ENCODE peak calls at places on chromosome 22, in nine cellular contexts. X, Z, I, Q, S, D, R, L and W are unnamed samples.

GRCh38 chr22:49934144-49934890 is 15.9 kb downstream of the CRELD2 start:
- DNase-seq in Z (peak), X (peak), I (peak), S (peak), R (no peak), Q (peak), D (peak), L (no peak), W (no peak)

GRCh38 chr22:41468381-41469217 is at the start of the genes ACO2 and PHF5A:
- DNase-seq in I (peak), Q (peak), S (peak), R (peak), D (peak), X (peak), L (peak), Z (peak), W (peak)

GRCh38 chr22:30749272-30749671 is 54.6 kb downstream of the OSBP2 start:
- DNase-seq in R (no peak), X (no peak), Z (no peak), D (no peak), L (no peak), I (no peak), S (no peak), Q (no peak), W (no peak)

GRCh38 chr22:24954114-24954463 is 1.6 kb downstream of the KIAA1671 start:
- DNase-seq in Z (no peak), S (no peak), L (peak), X (no peak), Q (no peak), D (no peak), R (no peak), I (no peak), W (no peak)

GRCh38 chr22:48099251-48099650 is 1336.8 kb downstream of the TBC1D22A start:
- DNase-seq in R (no peak), Z (no peak), X (no peak), Q (no peak), L (no peak), S (no peak), D (no peak), I (no peak), W (no peak)

GRCh38 chr22:17742528-17742902 is 31.8 kb downstream of the BID start:
- DNase-seq in S (peak), Q (peak), Z (peak), R (peak), X (peak), I (peak), L (peak), D (peak), W (no peak)

GRCh38 chr22:19853879-19854777 is 546 bp downstream of the GNB1L start:
- DNase-seq in X (peak), D (peak), Q (no peak), I (peak), Z (no peak), R (no peak), S (no peak), L (no peak), W (no peak)

GRCh38 chr22:20182378-20182777 is 31.5 kb upstream of the CCDC188 start:
- DNase-seq in X (no peak), R (no peak), Q (no peak), I (no peak), D (no peak), L (no peak), Z (no peak), S (no peak), W (no peak)

GRCh38 chr22:40679249-40679963 is at the start of gene MCHR1:
- DNase-seq in D (no peak), I (peak), X (no peak), L (peak), R (no peak), Z (no peak), Q (no peak), S (no peak), W (no peak)

GRCh38 chr22:48664586-48664985 is 1163.1 kb downstream of the BRD1 start:
- DNase-seq in D (no peak), X (no peak), Z (no peak), I (no peak), Q (no peak), S (no peak), R (no peak), L (no peak), W (no peak)

GRCh38 chr22:31091106-31091975 is 10.2 kb downstream of the SMTN start:
- DNase-seq in L (no peak), S (no peak), X (no peak), I (no peak), R (no peak), Q (no peak), Z (no peak), D (no peak), W (no peak)

GRCh38 chr22:21593406-21594232 is 26.1 kb downstream of the UBE2L3 start:
- DNase-seq in Q (no peak), X (no peak), Z (no peak), S (no peak), R (no peak), D (no peak), L (peak), I (no peak), W (no peak)

GRCh38 chr22:29336751-29337490 is 21.4 kb upstream of the RASL10A start:
- DNase-seq in S (no peak), Z (no peak), R (no peak), X (no peak), Q (peak), I (peak), L (no peak), D (no peak), W (no peak)

GRCh38 chr22:39522567-39523300 is 2.4 kb downstream of the ATF4 start:
- DNase-seq in Z (no peak), L (peak), I (no peak), R (no peak), X (no peak), S (peak), D (peak), Q (peak), W (no peak)

GRCh38 chr22:20787746-20788626 is 14.1 kb downstream of the SERPIND1 start:
- DNase-seq in L (no peak), X (no peak), Z (no peak), I (no peak), R (no peak), S (no peak), Q (no peak), D (no peak), W (no peak)

GRCh38 chr22:48369789-48370507 is 1457.7 kb downstream of the BRD1 start:
- DNase-seq in L (peak), Q (no peak), D (no peak), Z (no peak), I (peak), S (no peak), X (peak), R (no peak), W (no peak)

GRCh38 chr22:37546436-37547248 is 13.6 kb upstream of the CDC42EP1 start:
- DNase-seq in Z (peak), X (peak), D (peak), R (no peak), S (peak), Q (peak), I (peak), L (peak), W (no peak)

GRCh38 chr22:25095869-25096268 is 103.8 kb upstream of the CRYBB3 start:
- DNase-seq in D (no peak), I (no peak), L (no peak), S (no peak), Z (no peak), X (no peak), R (no peak), Q (no peak), W (no peak)

GRCh38 chr22:39012525-39013516 is 1.2 kb upstream of the APOBEC3C start:
- DNase-seq in X (peak), D (no peak), R (no peak), Q (no peak), I (no peak), L (peak), Z (peak), S (no peak), W (no peak)

GRCh38 chr22:39349506-39349966 is 255 bp upstream of the SYNGR1 start:
- DNase-seq in Q (peak), I (peak), L (peak), S (no peak), D (no peak), R (no peak), Z (peak), X (no peak), W (no peak)

GRCh38 chr22:39343259-39344045 is 6.3 kb upstream of the SYNGR1 start:
- DNase-seq in S (peak), Z (peak), R (peak), I (peak), Q (no peak), D (peak), L (peak), X (peak), W (no peak)

GRCh38 chr22:37640591-37641250 is 1.3 kb downstream of the SH3BP1 start:
- DNase-seq in Z (no peak), X (no peak), I (no peak), Q (no peak), D (no peak), S (no peak), L (no peak), R (no peak), W (no peak)

GRCh38 chr22:22210889-22211833 is 33.4 kb upstream of the VPREB1 start:
- DNase-seq in X (no peak), R (no peak), L (no peak), Z (no peak), I (no peak), D (no peak), S (no peak), Q (no peak), W (no peak)

GRCh38 chr22:32334640-32335365 is 22.9 kb upstream of the RFPL3 start:
- DNase-seq in X (no peak), Z (no peak), I (peak), S (no peak), R (no peak), D (no peak), Q (no peak), L (no peak), W (no peak)

GRCh38 chr22:46614070-46614931 is 5.9 kb upstream of the GRAMD4 start:
- DNase-seq in S (no peak), Z (no peak), Q (no peak), L (no peak), R (no peak), X (no peak), D (no peak), I (no peak), W (no peak)
- TF ChIP-seq CTCF in S (no peak), Z (no peak), Q (no peak), L (no peak), R (no peak), X (no peak), D (no peak), I (no peak), W (no peak)

DNA sequence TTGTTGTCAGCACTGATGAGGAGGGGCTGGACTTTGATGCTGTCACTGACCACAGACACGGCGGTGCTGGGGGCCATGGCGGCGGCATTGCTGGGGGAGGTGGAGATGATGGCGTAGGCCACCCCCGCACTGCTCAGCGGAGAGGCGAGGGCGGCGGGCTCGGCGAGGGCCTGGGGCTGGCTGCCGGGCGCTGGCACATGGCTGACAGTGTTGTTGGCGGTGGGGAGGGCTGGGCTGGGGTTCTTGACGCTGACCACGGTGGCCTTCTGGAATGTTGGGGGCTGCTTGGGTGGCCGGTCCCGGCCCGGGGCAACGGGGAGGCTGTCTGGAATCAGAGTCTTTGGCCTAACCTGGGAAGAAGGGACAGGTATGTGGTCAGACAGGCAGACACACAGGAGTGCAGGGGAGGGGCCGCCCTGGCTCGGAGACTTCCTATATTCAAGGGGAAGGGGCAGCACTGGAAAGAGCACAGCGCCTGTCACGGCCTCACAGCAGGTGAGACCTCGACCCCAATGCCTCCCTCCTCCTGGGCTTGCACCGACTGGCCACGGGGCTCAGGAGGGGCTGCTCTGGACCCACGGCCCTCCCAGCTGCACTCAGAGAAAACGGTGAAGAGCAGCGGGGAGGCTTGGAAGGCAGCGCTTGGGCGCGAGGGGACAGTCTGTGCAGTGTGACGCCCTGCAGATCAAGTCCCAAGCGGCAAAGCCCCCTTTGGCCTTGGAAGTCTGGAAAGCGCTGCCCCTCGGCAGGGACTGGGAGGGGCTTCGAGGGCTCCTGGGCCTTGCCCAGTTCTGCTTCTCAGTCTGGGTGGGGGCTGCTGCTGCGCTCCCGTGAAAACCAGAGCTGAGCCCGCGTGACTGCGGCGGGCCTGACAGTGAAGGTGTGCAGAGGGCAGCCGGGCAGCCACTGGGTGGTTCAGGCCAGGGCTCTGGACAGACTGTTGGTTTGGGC is 93.2 kb downstream of the PHF21B start:
- DNase-seq in D (no peak), Z (no peak), Q (no peak), X (no peak), R (no peak), L (no peak), I (peak), S (no peak), W (no peak)
- H3K4me3 ChIP-seq in D (no peak), Z (no peak), Q (no peak), X (no peak), R (no peak), L (no peak), I (no peak), S (no peak), W (no peak)

DNA sequence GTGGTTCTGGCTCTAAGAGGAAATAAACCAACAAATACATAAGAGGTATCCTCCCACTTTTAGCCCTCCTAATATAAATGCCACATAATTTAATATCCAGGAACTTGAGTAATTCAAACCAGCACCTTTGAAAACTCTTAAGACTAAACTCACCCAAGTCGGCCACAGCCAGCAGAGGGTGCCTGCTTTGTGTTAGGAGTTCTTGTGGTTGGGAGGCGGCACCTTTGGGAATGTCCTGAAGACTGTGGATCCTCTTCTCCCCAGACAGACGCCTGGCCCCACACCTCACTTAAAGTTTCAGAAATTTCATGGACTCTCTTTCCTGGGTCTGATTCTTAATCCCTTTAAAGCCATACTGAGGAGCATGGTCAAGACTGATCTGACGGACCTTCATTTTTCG is 169.0 kb downstream of the TBC1D22A start:
- DNase-seq in R (peak), L (no peak), I (no peak), Z (no peak), S (peak), D (peak), X (no peak), Q (no peak), W (no peak)
- TF ChIP-seq CTCF in R (peak), L (peak), I (no peak), Z (no peak), S (no peak), D (peak), X (no peak), Q (no peak), W (peak)

GRCh38 chr22:36204001-36204640 is 2.5 kb upstream of the APOL4 start:
- DNase-seq in D (no peak), Z (no peak), I (no peak), S (no peak), R (no peak), X (no peak), Q (no peak), L (no peak), W (no peak)
- H3K4me3 ChIP-seq in D (no peak), Z (no peak), I (no peak), S (no peak), R (peak), X (no peak), Q (no peak), L (no peak), W (no peak)

GRCh38 chr22:26848244-26848920 is 191.0 kb downstream of the MIAT start:
- DNase-seq in R (no peak), D (peak), S (peak), I (no peak), Q (peak), X (no peak), L (peak), Z (no peak), W (no peak)
- TF ChIP-seq CTCF in R (no peak), D (no peak), S (no peak), I (no peak), Q (no peak), X (no peak), L (no peak), Z (no peak), W (no peak)

DNA sequence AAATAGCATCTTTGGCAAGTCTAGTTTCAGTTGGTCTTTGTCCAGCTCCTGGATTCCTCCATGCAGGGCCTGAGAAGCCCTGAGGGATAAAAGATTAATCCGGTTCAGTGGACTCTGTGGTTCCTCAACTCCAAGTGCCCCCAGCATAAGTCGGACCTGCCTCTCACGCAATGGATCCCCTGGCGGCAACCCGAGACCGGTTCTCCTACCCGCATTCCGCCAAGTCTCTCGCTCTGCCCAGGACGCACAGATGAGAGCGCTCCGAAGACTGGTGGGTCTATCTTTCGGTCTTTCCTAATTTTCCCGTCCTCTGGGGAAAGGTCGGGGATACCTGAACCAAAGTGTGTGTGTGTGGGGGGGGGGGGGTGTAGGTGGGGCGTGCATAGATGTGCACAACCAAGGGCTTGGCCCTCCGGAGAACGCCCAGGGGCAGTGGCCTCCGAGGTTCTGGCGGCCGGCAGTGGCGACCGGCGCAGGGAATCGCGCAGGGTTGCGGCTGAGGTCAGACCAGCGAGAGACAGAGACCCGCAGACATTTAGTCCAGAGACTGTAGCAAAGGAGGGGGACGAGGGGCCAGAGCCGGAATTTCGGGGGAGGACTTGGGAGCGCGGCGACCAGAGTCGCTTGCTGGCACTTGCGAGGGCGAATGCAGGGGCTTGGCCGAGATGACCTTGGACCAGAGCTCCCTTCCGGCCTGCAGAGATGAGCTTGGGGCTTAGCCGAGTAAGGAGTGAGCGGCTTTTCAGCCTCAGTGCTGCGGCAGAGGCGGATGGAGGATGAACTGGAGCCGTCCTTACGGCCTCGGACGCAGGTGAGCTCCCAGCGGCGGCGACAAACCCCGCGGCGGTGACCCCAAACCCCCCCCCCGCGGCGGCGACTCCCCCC is 712 bp upstream of the SLC2A11 start:
- DNase-seq in Q (peak), X (peak), L (peak), D (peak), I (no peak), Z (peak), R (no peak), S (peak), W (peak)
- H3K4me3 ChIP-seq in Q (peak), X (peak), L (peak), D (peak), I (peak), Z (peak), R (peak), S (peak), W (peak)